ENCODE peak calls at places on chromosomes 6 and 20, in five cellular contexts. A, T, Z, E and V are unnamed samples.

GRCh38 chr6:147061152-147061551 is 143.1 kb upstream of the STXBP5 start:
- DNase-seq in E (no peak), T (no peak), Z (no peak), A (no peak), V (no peak)

GRCh38 chr6:105428342-105428957 is 25.6 kb upstream of the PREP start:
- DNase-seq in T (peak), E (no peak), A (peak), Z (no peak), V (no peak)

GRCh38 chr6:149317656-149318571 is at the start of gene TAB2:
- DNase-seq in A (peak), E (peak), Z (peak), T (no peak), V (peak)

GRCh38 chr20:64037199-64037497 is 1.2 kb downstream of the C20orf204 start:
- DNase-seq in T (no peak), A (no peak), E (no peak), Z (no peak), V (no peak)

GRCh38 chr6:17281497-17282481 is 628 bp downstream of the RBM24 start:
- DNase-seq in T (peak), A (peak), E (no peak), Z (peak), V (peak)

GRCh38 chr6:155120034-155120433 is 124.9 kb downstream of the TIAM2 start:
- DNase-seq in T (no peak), Z (peak), E (no peak), A (peak), V (no peak)

GRCh38 chr20:58515240-58516212 is at the start of gene APCDD1L:
- DNase-seq in A (peak), T (peak), E (no peak), Z (no peak), V (peak)

GRCh38 chr6:95496769-95497426 is 80.4 kb upstream of the MANEA start:
- DNase-seq in Z (no peak), A (no peak), E (no peak), T (no peak), V (no peak)

GRCh38 chr6:46098678-46099077 is 31.1 kb upstream of the ENPP4 start:
- DNase-seq in A (no peak), E (no peak), Z (no peak), T (no peak), V (no peak)

GRCh38 chr6:6915813-6916547 is 191.8 kb upstream of the RREB1 start:
- DNase-seq in Z (no peak), E (no peak), T (peak), A (peak), V (no peak)

GRCh38 chr6:54473328-54473727 is 165.1 kb downstream of the TINAG start:
- DNase-seq in E (no peak), T (no peak), Z (no peak), A (no peak), V (no peak)

GRCh38 chr6:444653-445275 is 53.2 kb downstream of the IRF4 start:
- DNase-seq in E (no peak), T (no peak), Z (no peak), A (no peak), V (no peak)

GRCh38 chr6:101380861-101381630 is 12.5 kb upstream of the GRIK2 start:
- DNase-seq in T (no peak), A (no peak), Z (no peak), E (no peak), V (no peak)

GRCh38 chr6:137666202-137666774 is 172.1 kb upstream of the OLIG3 start:
- DNase-seq in Z (no peak), E (no peak), T (no peak), A (no peak), V (no peak)

GRCh38 chr6:166942393-166943168 is 13.8 kb downstream of the RNASET2 start:
- DNase-seq in A (no peak), T (no peak), E (no peak), Z (no peak), V (no peak)

GRCh38 chr6:52495859-52496396 is 75.8 kb downstream of the EFHC1 start:
- DNase-seq in T (peak), A (no peak), E (no peak), Z (no peak), V (no peak)

GRCh38 chr20:36306557-36307411 is 645 bp downstream of the DLGAP4 start:
- DNase-seq in Z (no peak), A (no peak), T (no peak), E (no peak), V (peak)

GRCh38 chr20:44790994-44791393 is 19.4 kb downstream of the RIMS4 start:
- DNase-seq in E (no peak), A (no peak), T (no peak), Z (no peak), V (no peak)

GRCh38 chr20:40600441-40601235 is 88.4 kb downstream of the MAFB start:
- DNase-seq in Z (no peak), E (no peak), A (no peak), T (no peak), V (no peak)

GRCh38 chr6:69791065-69791471 is 5.7 kb downstream of the LMBRD1 start:
- DNase-seq in Z (no peak), T (peak), E (no peak), A (peak), V (no peak)

GRCh38 chr6:23633986-23634385 is 492.0 kb upstream of the NRSN1 start:
- DNase-seq in Z (no peak), A (no peak), E (no peak), T (no peak), V (no peak)

GRCh38 chr6:64732888-64733287 is 974.1 kb downstream of the EYS start:
- DNase-seq in T (peak), Z (no peak), E (no peak), A (no peak), V (no peak)

GRCh38 chr6:30647039-30647801 is at the start of gene C6orf136:
- DNase-seq in Z (peak), A (peak), E (no peak), T (peak), V (peak)
- TF ChIP-seq CTCF in Z (no peak), A (no peak), E (no peak), T (no peak), V (no peak)

GRCh38 chr6:22413681-22414305 is 117.0 kb upstream of the PRL start:
- DNase-seq in Z (no peak), E (no peak), T (peak), A (peak), V (no peak)
- TF ChIP-seq CTCF in Z (no peak), E (no peak), T (no peak), A (no peak), V (no peak)

GRCh38 chr6:28531479-28532128 is 5.9 kb downstream of the GPX5 start:
- DNase-seq in T (no peak), E (no peak), A (no peak), Z (no peak), V (no peak)
- TF ChIP-seq CTCF in T (no peak), E (no peak), A (no peak), Z (no peak), V (no peak)

DNA sequence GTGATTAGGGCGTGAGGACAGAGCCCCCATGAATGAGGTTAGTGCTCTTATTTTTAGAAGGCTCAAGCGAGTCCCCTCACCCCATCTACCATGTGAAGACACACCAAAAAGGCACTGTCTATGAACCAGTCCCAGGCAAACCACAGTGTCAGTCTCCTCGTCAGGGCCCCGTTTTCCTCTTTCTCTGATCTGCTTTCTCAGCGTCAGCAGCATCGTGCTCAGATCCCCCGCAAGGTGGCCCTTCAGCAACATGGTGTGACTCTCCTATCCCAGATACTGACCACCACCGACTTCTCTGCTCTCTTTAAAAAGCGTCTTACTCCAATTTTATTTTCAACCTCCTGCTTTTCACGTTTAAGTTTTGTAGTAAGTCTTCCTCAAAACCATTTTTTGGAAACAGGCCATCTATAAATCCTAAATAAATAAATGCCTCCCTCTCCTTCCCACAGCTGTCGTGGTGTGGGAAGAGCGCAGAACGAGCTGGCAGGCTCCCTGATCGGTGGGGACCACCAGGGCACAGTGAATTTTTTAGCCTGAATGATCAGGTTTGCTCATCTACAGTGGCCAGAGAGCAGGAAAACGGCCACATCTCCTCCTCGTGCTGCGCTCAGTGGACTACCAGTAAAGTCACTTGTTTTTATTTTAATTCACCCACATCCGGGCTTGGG is 113.1 kb downstream of the BMP7 start:
- DNase-seq in Z (no peak), T (no peak), E (no peak), A (no peak), V (no peak)
- TF ChIP-seq CTCF in Z (no peak), T (no peak), E (no peak), A (no peak), V (no peak)

DNA sequence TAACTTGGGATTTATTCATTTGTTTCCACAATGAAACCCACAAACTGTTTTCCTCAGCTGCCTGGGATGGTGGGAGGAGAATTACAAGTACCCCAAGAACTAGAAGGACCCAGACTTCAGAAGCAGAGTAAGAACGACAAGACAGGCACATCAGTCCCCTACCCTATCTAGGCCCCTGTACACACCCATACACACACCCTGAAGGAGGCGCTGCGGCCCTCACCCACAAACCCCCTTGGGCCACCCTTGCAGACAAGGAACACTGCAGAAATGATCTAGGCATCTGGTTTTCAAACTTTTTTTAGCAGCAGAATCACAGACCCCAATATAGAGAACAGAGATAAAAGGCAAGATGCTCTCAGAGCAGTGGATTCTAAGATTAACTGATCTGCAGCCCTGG is 55.0 kb downstream of the TRERF1 start:
- DNase-seq in A (no peak), Z (peak), T (no peak), E (peak), V (no peak)
- TF ChIP-seq CTCF in A (no peak), Z (no peak), T (no peak), E (no peak), V (no peak)

GRCh38 chr20:23178806-23179205 is 92.7 kb upstream of the CD93 start:
- DNase-seq in A (peak), T (no peak), Z (no peak), E (no peak), V (no peak)
- TF ChIP-seq CTCF in A (no peak), T (no peak), Z (no peak), E (no peak), V (no peak)